ENCODE peak calls at places on chromosomes 4 and X, in eight cellular contexts. Q is HL-60, R is H9, N is RWPE1, C is endodermal cell, V is AG04450, M is ascending aorta, E is substantia nigra. K is an unnamed sample.

GRCh38 chrX:134484039-134484438 is 24.1 kb downstream of the HPRT1 start:
- DNase-seq in Q (no peak), R (no peak), N (no peak), C (no peak), V (no peak), M (no peak), E (no peak), K (no peak)

GRCh38 chr4:151730003-151730559 is 30.7 kb downstream of the GATB start:
- DNase-seq in Q (no peak), R (peak), N (peak), C (peak), V (no peak), M (no peak), E (no peak), K (no peak)

GRCh38 chrX:22366166-22366702 is 93.5 kb downstream of the CBLL2 start:
- DNase-seq in Q (no peak), R (no peak), N (no peak), C (no peak), V (no peak), M (no peak), E (no peak), K (no peak)

GRCh38 chr4:105092356-105092755 is 54.3 kb upstream of the TET2 start:
- DNase-seq in Q (no peak), R (no peak), N (peak), C (no peak), V (peak), M (no peak), E (no peak), K (no peak)

GRCh38 chrX:71912156-71912555 is 1.5 kb downstream of the NHSL2 start:
- DNase-seq in Q (no peak), R (no peak), N (no peak), C (peak), V (no peak), M (no peak), E (no peak), K (no peak)

GRCh38 chrX:83529950-83530349 is 21.9 kb downstream of the POU3F4 start:
- DNase-seq in Q (no peak), R (no peak), N (no peak), C (no peak), V (no peak), M (no peak), E (no peak), K (no peak)

GRCh38 chr4:76485450-76485849 is 50.4 kb downstream of the SHROOM3 start:
- DNase-seq in Q (no peak), R (peak), N (peak), C (peak), V (no peak), M (no peak), E (no peak), K (no peak)

GRCh38 chrX:37060999-37061398 is 52.8 kb downstream of the FAM47C start:
- DNase-seq in Q (no peak), R (peak), N (peak), C (peak), V (peak), M (no peak), E (no peak), K (no peak)

DNA sequence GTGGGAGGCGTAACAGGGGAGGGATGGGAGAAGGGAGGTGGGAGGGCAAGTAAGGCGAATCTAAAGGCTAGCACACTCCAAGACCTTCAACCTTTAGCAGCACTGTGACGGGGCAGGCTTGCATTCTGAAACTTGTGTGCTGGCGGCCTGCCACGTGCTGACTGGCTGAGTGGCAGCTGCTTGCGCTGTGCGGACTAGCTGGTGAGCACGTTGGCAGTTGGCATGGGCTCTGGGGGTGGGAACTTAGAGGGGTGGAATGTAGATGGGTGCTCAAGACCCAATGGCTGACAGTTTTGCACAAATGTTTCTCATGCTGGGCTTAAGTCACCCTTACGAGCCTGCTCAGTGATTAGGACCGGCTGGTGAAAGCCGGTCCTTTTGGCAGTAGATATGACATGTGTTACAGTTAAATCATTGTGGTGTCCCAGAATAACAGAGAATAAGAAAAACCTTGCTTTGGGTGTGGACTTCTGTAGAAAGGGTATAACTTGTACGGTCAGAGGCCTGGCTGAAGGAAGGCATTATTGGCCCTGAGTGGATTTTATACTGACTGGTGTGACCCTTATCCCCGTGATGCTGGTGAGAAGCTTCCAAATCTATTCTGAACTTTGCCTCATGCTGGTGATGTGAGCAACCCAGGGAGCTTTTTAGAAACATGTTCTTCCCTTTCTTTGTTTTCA is 107.6 kb upstream of the SLC4A4 start:
- DNase-seq in Q (no peak), R (no peak), N (no peak), C (no peak), V (no peak), M (peak), E (peak), K (peak)
- H3K27ac ChIP-seq in Q (no peak), R (no peak), N (no peak), C (no peak), V (peak), M (peak), E (no peak), K (no peak)

GRCh38 chr4:81647388-81647787 is 175.7 kb upstream of the RASGEF1B start:
- DNase-seq in Q (no peak), R (peak), N (no peak), C (peak), V (no peak), M (no peak), E (no peak), K (no peak)

GRCh38 chr4:81650871-81651270 is 179.2 kb upstream of the RASGEF1B start:
- DNase-seq in Q (no peak), R (no peak), N (no peak), C (peak), V (no peak), M (no peak), E (no peak), K (no peak)

GRCh38 chr4:81648576-81649272 is 177.0 kb upstream of the RASGEF1B start:
- DNase-seq in Q (no peak), R (no peak), N (no peak), C (no peak), V (no peak), M (no peak), E (no peak), K (no peak)

GRCh38 chr4:81652069-81652478 is 180.4 kb upstream of the RASGEF1B start:
- DNase-seq in Q (no peak), R (no peak), N (no peak), C (no peak), V (no peak), M (no peak), E (no peak), K (no peak)

DNA sequence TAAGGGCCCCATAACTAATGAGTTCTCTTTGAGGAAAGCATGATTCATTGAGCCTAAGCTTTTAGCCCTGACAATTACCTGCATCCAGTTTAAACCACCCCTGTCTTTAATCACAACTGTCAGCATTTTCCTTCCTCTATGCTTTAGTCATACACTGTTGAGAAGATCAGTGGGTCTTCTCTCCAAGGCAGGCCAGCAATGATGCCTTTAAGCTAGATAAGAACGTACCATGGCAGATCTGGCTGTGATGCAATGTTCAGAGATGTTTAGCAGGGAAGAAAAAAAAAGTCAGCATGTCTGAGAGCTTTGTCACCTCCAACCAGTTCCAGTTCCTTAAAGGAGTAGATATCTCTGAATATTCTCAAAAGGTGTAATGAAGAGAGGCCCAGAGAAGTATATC is 179.8 kb upstream of the RASGEF1B start:
- DNase-seq in Q (no peak), R (no peak), N (no peak), C (no peak), V (no peak), M (no peak), E (no peak), K (no peak)
- H3K27ac ChIP-seq in Q (no peak), R (no peak), N (no peak), C (no peak), V (no peak), M (no peak), E (no peak), K (no peak)

GRCh38 chr4:101157415-101158135 is 189.8 kb downstream of the PPP3CA start:
- DNase-seq in Q (no peak), R (no peak), N (no peak), C (no peak), V (no peak), M (no peak), E (no peak), K (no peak)

GRCh38 chr4:101153653-101154052 is 193.7 kb downstream of the PPP3CA start:
- DNase-seq in Q (no peak), R (no peak), N (no peak), C (no peak), V (no peak), M (no peak), E (no peak), K (no peak)

GRCh38 chr4:101155859-101156430 is 191.4 kb downstream of the PPP3CA start:
- DNase-seq in Q (no peak), R (no peak), N (no peak), C (no peak), V (no peak), M (no peak), E (no peak), K (no peak)

GRCh38 chr4:101156619-101157310 is 190.6 kb downstream of the PPP3CA start:
- DNase-seq in Q (no peak), R (no peak), N (no peak), C (no peak), V (no peak), M (no peak), E (no peak), K (no peak)

GRCh38 chr4:101155368-101155767 is 192.0 kb downstream of the PPP3CA start:
- DNase-seq in Q (no peak), R (no peak), N (peak), C (no peak), V (no peak), M (no peak), E (no peak), K (no peak)
- H3K27ac ChIP-seq in Q (no peak), R (no peak), N (no peak), C (no peak), V (no peak), M (no peak), E (no peak), K (no peak)

GRCh38 chr4:156137971-156138581 is 184.4 kb upstream of the CTSO start:
- DNase-seq in Q (no peak), R (no peak), N (no peak), C (no peak), V (no peak), M (no peak), E (no peak), K (no peak)

GRCh38 chr4:156128616-156129015 is 174.9 kb upstream of the CTSO start:
- DNase-seq in Q (no peak), R (no peak), N (no peak), C (no peak), V (no peak), M (no peak), E (no peak), K (no peak)

DNA sequence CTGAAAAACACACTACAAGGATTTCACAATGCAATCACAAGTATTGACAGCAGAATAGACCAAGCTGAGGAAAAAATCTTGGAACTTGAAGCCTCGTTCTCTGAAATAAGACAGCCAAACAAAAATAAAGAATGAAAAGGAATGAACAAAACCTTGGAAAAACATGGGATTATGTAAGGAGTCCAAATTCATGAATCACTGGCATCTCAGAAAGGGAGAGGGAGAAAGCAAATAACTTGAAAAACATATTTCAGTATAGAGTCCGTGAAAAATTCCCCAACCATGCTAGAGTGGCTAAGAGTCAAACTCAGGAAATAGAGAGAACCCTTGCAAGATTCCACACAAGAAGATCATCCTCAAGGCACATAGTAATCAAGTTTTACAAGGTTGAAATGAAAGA is 178.5 kb upstream of the CTSO start:
- DNase-seq in Q (no peak), R (no peak), N (no peak), C (no peak), V (no peak), M (no peak), E (no peak), K (no peak)
- H3K27ac ChIP-seq in Q (no peak), R (no peak), N (no peak), C (no peak), V (no peak), M (no peak), E (no peak), K (no peak)

GRCh38 chr4:69322055-69322454 is 41.8 kb downstream of the UGT2B28 start:
- DNase-seq in Q (no peak), R (no peak), N (peak), C (no peak), V (no peak), M (no peak), E (no peak), K (no peak)
- H3K27ac ChIP-seq in Q (no peak), R (no peak), N (no peak), C (no peak), V (no peak), M (no peak), E (no peak), K (no peak)

GRCh38 chr4:146521543-146522097 is at the start of gene SLC10A7:
- DNase-seq in Q (no peak), R (peak), N (peak), C (peak), V (peak), M (peak), E (peak), K (peak)
- H3K27ac ChIP-seq in Q (peak), R (no peak), N (peak), C (peak), V (peak), M (peak), E (peak), K (peak)

DNA sequence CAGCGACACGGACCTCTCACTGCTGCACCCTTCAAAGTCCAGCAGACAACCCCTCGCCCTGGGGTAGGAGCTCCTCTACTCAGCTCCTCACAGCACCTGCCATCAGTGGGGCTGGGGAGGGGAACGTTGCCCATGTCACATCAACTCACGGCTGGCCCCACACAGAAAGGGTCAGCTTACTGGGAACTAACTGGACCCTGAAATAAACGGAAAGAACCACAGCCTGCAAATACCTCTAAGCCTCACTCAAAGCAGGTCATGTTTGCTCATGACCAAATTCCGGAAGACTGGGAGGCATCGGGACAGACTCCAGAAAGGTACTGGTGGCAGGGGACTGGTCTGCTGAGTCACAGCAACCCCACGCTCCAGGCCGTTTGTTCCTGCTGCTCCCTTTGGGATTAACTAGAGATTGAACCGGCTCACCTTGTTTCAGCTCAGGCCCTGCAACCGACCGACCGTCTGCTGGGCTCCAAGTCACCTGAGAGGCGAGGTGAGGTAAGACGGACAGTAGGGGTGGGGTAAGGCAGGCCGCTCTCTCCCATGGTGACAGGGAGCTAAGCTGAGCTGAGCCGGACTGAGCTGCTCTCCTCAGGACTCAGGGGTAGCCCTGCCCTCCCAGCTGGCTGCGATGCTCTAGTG is 5.6 kb downstream of the G6PD start:
- DNase-seq in Q (no peak), R (no peak), N (peak), C (no peak), V (no peak), M (no peak), E (no peak), K (no peak)
- H3K27ac ChIP-seq in Q (peak), R (no peak), N (peak), C (no peak), V (peak), M (peak), E (no peak), K (peak)

GRCh38 chrX:155881158-155881993 is at the start of gene VAMP7:
- DNase-seq in Q (peak), R (peak), N (peak), C (peak), V (peak), M (peak), E (peak), K (peak)
- H3K27ac ChIP-seq in Q (peak), R (no peak), N (peak), C (no peak), V (peak), M (peak), E (peak), K (peak)

GRCh38 chr4:184808719-184809062 is 17.1 kb downstream of the ACSL1 start:
- DNase-seq in Q (no peak), R (no peak), N (no peak), C (no peak), V (no peak), M (no peak), E (no peak), K (no peak)

GRCh38 chr4:184812651-184813181 is 13.1 kb downstream of the ACSL1 start:
- DNase-seq in Q (no peak), R (no peak), N (peak), C (no peak), V (no peak), M (peak), E (no peak), K (peak)

GRCh38 chr4:184812181-184812542 is 13.6 kb downstream of the ACSL1 start:
- DNase-seq in Q (no peak), R (no peak), N (no peak), C (no peak), V (no peak), M (no peak), E (no peak), K (no peak)

GRCh38 chr4:184811484-184812180 is 14.1 kb downstream of the ACSL1 start:
- DNase-seq in Q (peak), R (no peak), N (no peak), C (no peak), V (no peak), M (peak), E (no peak), K (no peak)

GRCh38 chr4:184810720-184811119 is 15.0 kb downstream of the ACSL1 start:
- DNase-seq in Q (no peak), R (no peak), N (no peak), C (no peak), V (no peak), M (peak), E (no peak), K (no peak)
- H3K27ac ChIP-seq in Q (no peak), R (no peak), N (no peak), C (no peak), V (no peak), M (no peak), E (peak), K (peak)

DNA sequence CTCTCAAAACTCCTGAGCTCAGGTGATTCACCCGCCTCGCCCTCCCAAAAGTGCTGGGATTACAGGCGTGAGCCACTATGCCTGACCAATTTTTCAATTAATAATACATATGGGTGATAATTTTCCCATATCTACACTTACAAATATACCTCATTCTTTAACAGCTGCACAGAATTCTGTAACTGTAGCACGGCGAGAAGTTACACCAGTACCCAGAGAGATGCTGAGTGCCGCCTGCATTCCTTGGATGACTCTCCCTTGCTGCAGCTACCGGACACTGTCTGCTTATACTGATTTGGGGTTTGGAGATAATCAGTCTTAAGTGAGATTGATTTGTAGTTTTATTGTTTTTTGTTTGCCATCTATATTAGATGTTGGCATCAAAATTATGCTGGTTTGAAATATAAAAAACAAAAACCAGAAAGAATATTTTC is 5.8 kb downstream of the TIFA start:
- DNase-seq in Q (no peak), R (no peak), N (no peak), C (no peak), V (no peak), M (no peak), E (no peak), K (no peak)
- H3K27ac ChIP-seq in Q (peak), R (no peak), N (no peak), C (no peak), V (no peak), M (no peak), E (no peak), K (no peak)